ENCODE peak calls at places on chromosomes 1 and 21, in four cellular contexts. V is GM12878, G is HepG2, N is SK-N-SH. M is an unnamed sample.

GRCh38 chr1:161196521-161197451 is 2.1 kb downstream of the ADAMTS4 start:
- DNase-seq in V (no peak), G (no peak), N (peak), M (no peak)

GRCh38 chr1:210310562-210310961 is 18.1 kb upstream of the HHAT start:
- DNase-seq in G (no peak), V (no peak), N (no peak), M (no peak)

GRCh38 chr1:28594661-28595411 is 2.8 kb downstream of the RAB42 start:
- DNase-seq in V (no peak), N (no peak), G (no peak), M (peak)

GRCh38 chr1:160868141-160868540 is 5.5 kb upstream of the CD244 start:
- DNase-seq in V (no peak), N (no peak), G (no peak), M (no peak)

GRCh38 chr1:66596191-66596590 is 62.2 kb downstream of the SGIP1 start:
- DNase-seq in V (no peak), N (no peak), G (no peak), M (no peak)

GRCh38 chr1:67211589-67212563 is 45.6 kb downstream of the IL23R start:
- DNase-seq in V (no peak), N (no peak), G (peak), M (no peak)

GRCh38 chr1:41537257-41537656 is 52.8 kb upstream of the EDN2 start:
- DNase-seq in N (no peak), G (no peak), V (no peak), M (no peak)

GRCh38 chr21:33024278-33025103 is 1.2 kb upstream of the OLIG2 start:
- DNase-seq in G (no peak), V (no peak), N (peak), M (no peak)

GRCh38 chr1:202860744-202861419 is 28.1 kb downstream of the RABIF start:
- DNase-seq in N (peak), G (peak), V (no peak), M (peak)

GRCh38 chr21:42456457-42456856 is 39.6 kb downstream of the RSPH1 start:
- DNase-seq in V (no peak), N (no peak), G (no peak), M (no peak)

GRCh38 chr21:45048026-45048698 is 26.2 kb upstream of the ADARB1 start:
- DNase-seq in N (no peak), G (no peak), V (no peak), M (no peak)
- TF ChIP-seq TCF12 in N (no peak), G (no peak), V (no peak), M (no peak)

DNA sequence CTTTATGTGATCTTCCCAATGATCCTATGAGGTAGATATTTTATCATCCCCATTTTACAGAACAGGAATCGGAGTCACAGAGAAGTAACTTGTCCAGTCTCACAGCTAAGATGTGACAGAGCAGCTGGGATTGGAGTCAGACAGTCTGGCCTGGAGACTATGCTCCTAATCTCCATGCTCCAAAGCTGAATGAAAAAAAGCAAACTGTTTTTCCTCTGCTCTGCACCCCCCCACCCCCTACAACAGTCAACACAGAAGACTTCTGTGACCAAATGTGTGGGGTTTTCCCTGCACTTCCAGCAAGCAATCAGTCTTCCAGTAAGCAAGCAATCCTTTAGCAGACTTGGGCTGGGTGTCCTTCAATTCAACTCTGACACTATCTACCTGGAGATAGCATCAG is 33.2 kb downstream of the KIRREL1 start:
- DNase-seq in V (no peak), G (no peak), N (no peak), M (no peak)
- TF ChIP-seq TCF12 in V (no peak), G (no peak), N (no peak), M (no peak)

DNA sequence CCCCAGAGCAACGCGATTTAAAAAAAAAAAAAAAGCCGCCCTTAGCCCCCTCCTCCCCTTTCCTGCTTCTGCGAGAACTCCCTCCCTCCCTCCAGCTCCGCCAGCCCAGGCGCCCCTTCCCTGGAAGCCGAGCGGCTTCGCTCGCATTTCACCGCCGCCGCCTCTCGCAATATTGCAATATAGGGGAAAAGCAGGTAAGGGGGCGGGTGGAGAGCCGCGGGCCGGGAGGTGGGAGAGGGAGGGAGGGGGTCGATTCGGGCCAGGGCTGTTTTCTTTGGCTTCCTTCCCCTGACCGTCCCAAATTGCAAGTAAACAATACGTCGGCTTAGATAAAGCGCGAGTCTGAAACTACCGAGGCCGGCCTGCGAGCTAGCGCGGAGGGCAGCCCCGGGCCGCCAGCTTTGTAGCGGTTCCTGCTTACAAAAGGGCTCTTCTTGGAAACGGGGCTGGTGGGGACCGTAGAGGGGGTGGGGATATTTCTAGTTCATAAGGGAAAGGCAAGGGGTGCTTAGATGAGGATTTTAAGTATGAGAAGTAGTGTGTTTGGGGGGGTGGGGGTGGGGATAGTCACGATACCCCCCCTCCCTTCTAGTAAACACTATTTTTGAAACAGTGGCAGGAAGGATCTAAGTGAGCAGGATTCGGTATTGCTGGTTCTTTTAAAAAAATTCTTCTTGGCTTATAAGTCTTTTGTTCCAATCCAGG is 523 bp downstream of the LMO4 start:
- DNase-seq in N (peak), V (no peak), G (peak), M (peak)
- TF ChIP-seq TCF12 in N (no peak), V (no peak), G (no peak), M (no peak)

DNA sequence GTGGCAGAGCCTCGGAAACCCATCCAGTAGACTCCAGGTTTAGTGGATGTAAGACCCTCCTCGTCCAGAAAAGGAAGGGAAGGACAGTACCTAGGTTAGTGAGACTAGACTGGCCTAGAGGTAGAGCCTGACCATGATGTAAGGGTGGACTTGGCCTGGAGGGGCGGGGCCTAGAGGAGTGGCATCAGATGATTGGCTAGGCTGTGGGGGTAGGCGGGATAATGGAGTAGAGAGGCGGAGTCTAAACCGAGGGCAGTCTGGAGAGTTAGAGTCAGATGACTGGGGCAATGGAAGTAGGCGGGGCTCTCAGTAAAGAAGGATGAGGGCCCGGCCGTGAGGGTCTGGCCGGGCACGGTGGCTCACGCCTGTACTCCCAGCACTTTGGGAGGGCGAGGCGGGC is 70.1 kb downstream of the EPHB2 start:
- DNase-seq in N (peak), V (no peak), G (no peak), M (no peak)
- TF ChIP-seq TCF12 in N (no peak), V (no peak), G (no peak), M (no peak)

DNA sequence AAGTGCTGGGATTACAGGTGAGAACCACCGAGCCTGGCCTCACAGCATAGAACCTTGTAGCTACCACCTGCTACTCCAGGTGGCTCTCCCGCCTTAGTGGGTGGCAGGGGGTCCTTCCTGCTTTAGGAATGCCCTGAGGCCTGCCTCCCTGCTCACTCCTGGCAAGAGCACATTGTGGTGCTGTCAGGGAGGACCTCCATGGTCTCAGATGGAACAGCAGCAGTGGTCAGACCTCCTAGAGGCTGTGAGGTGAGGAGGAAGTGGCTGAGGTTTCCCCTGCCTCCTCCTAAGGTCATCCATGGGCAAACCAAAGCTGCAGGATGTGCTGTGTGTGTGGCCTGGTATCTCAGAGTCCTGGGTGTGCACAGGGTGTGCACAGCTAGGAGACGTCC is 6.7 kb downstream of the SOX13 start:
- DNase-seq in V (no peak), G (no peak), N (no peak), M (no peak)
- TF ChIP-seq TCF12 in V (no peak), G (no peak), N (no peak), M (no peak)

GRCh38 chr1:230834292-230834691 is 34.0 kb downstream of the C1orf198 start:
- DNase-seq in G (no peak), V (no peak), N (no peak), M (no peak)
- TF ChIP-seq TCF12 in G (no peak), V (no peak), N (no peak), M (no peak)

GRCh38 chr1:92310185-92310597 is 11.3 kb downstream of the RPAP2 start:
- DNase-seq in N (peak), V (no peak), G (no peak), M (no peak)
- TF ChIP-seq TCF12 in N (no peak), V (no peak), G (no peak), M (no peak)

GRCh38 chr1:35650416-35650815 is 9.1 kb upstream of the PSMB2 start:
- DNase-seq in V (no peak), N (no peak), G (no peak), M (no peak)
- TF ChIP-seq TCF12 in V (no peak), N (no peak), G (no peak), M (no peak)

M was measured in H1.